ENCODE peak calls at places on chromosomes 6 and 20, in four cellular contexts. O is kidney epithelial cell; E is activated CD8-positive, alpha-beta memory T cell treated with anti-CD3 and anti-CD28 coated beads, Interleukin-2, amount 50 U/mL, for 4 hours; I is stimulated activated CD4-positive, alpha-beta T cell treated with anti-CD3 and anti-CD28 coated beads, Interleukin-12 subunit alpha, Interleukin-12 subunit beta, amount 100 ng/mL, for 4 hours. L is an unnamed sample.

GRCh38 chr6:97437087-97437486 is 154.1 kb upstream of the MMS22L start:
- DNase-seq in E (no peak), I (no peak), O (no peak), L (no peak)

GRCh38 chr6:12593720-12594540 is 122.6 kb upstream of the PHACTR1 start:
- DNase-seq in I (no peak), E (no peak), O (peak), L (no peak)

GRCh38 chr6:125910518-125910917 is 46.1 kb upstream of the HINT3 start:
- DNase-seq in O (no peak), E (no peak), I (no peak), L (no peak)

GRCh38 chr6:44100088-44100550 is 27.1 kb downstream of the MRPL14 start:
- DNase-seq in E (no peak), O (no peak), I (no peak), L (peak)

GRCh38 chr6:22062807-22063408 is 233.9 kb downstream of the PRL start:
- DNase-seq in E (peak), O (no peak), I (peak), L (no peak)

GRCh38 chr6:80215063-80215462 is 108.6 kb downstream of the BCKDHB start:
- DNase-seq in O (no peak), I (no peak), E (no peak), L (no peak)

GRCh38 chr6:28858963-28859362 is 64.8 kb downstream of the TRIM27 start:
- DNase-seq in E (no peak), O (no peak), I (no peak), L (no peak)

GRCh38 chr20:1685304-1686052 is 27.9 kb upstream of the SIRPG start:
- DNase-seq in E (no peak), O (no peak), I (no peak), L (no peak)

GRCh38 chr20:41166201-41167117 is 29.1 kb downstream of the PLCG1 start:
- DNase-seq in E (peak), I (no peak), O (no peak), L (no peak)

GRCh38 chr20:5070570-5070969 is 49.2 kb downstream of the PCNA start:
- DNase-seq in I (no peak), O (no peak), E (no peak), L (no peak)

GRCh38 chr6:23980965-23981364 is 145.1 kb upstream of the NRSN1 start:
- DNase-seq in O (peak), E (no peak), I (no peak), L (no peak)

GRCh38 chr6:37127961-37128862 is 41.7 kb upstream of the PIM1 start:
- DNase-seq in E (no peak), I (no peak), O (no peak), L (peak)

GRCh38 chr6:121868191-121868590 is 432.7 kb downstream of the GJA1 start:
- DNase-seq in O (no peak), I (no peak), E (no peak), L (peak)

GRCh38 chr20:47780990-47781389 is 4.3 kb downstream of the SULF2 start:
- DNase-seq in I (no peak), E (no peak), O (no peak), L (no peak)

GRCh38 chr6:125245523-125246264 is 56.1 kb downstream of the HDDC2 start:
- DNase-seq in O (no peak), I (no peak), E (no peak), L (no peak)

GRCh38 chr6:148223424-148223842 is 119.2 kb upstream of the SASH1 start:
- DNase-seq in E (no peak), O (peak), I (no peak), L (no peak)

GRCh38 chr6:109949281-109950065 is 28.6 kb upstream of the GPR6 start:
- DNase-seq in O (no peak), E (no peak), I (no peak), L (no peak)

GRCh38 chr20:41046716-41047115 is 18.1 kb downstream of the TOP1 start:
- DNase-seq in E (no peak), I (no peak), O (no peak), L (no peak)

GRCh38 chr6:24950210-24950941 is 14.6 kb upstream of the RIPOR2 start:
- DNase-seq in O (no peak), E (no peak), I (no peak), L (no peak)

GRCh38 chr20:24796236-24796635 is 152.8 kb upstream of the CST7 start:
- DNase-seq in O (no peak), E (no peak), I (no peak), L (no peak)

GRCh38 chr6:11779308-11780096 is 899 bp upstream of the ADTRP start:
- DNase-seq in I (no peak), O (no peak), E (no peak), L (no peak)

GRCh38 chr6:138465007-138465645 is 34.2 kb downstream of the NHSL1 start:
- DNase-seq in E (no peak), I (no peak), O (peak), L (peak)

GRCh38 chr6:55569638-55570037 is 9.4 kb downstream of the HMGCLL1 start:
- DNase-seq in O (no peak), E (no peak), I (no peak), L (no peak)

L was measured in trophoblast cell.